ENCODE peak calls at places on chromosome X, in five cellular contexts. X is CD8-positive, alpha-beta T cell; D is upper lobe of right lung; E is GM23248; Q is psoas muscle. H is an unnamed sample.

GRCh38 chrX:3717742-3718420 is 4.4 kb upstream of the PRKX start:
- DNase-seq in X (no peak), D (no peak), E (peak; percentile 12), Q (no peak), H (no peak)

GRCh38 chrX:15336023-15336413 is 695 bp upstream of the PIGA start:
- DNase-seq in X (no peak), D (no peak), E (peak; percentile 77), Q (no peak), H (no peak)

GRCh38 chrX:28901637-28902036 is 314.4 kb downstream of the IL1RAPL1 start:
- DNase-seq in X (no peak), D (no peak), E (no peak), Q (no peak), H (no peak)

GRCh38 chrX:70196961-70197805 is 19.9 kb downstream of the DGAT2L6 start:
- DNase-seq in X (peak; percentile 70), D (no peak), E (peak; percentile 54), Q (no peak), H (peak; percentile 19)

GRCh38 chrX:139642241-139642927 is 65.6 kb downstream of the MCF2 start:
- DNase-seq in X (no peak), D (no peak), E (peak; percentile 6), Q (no peak), H (no peak)

GRCh38 chrX:23548164-23548563 is 119.1 kb upstream of the PRDX4 start:
- DNase-seq in X (no peak), D (no peak), E (peak; percentile 6), Q (no peak), H (no peak)

GRCh38 chrX:30702736-30703135 is 49.5 kb downstream of the GK start:
- DNase-seq in X (no peak), D (no peak), E (peak; percentile 78), Q (no peak), H (no peak)

GRCh38 chrX:151975228-151975593 is 735 bp upstream of the GABRE start:
- DNase-seq in X (no peak), D (no peak), E (no peak), Q (no peak), H (no peak)

GRCh38 chrX:123422875-123423274 is 238.8 kb downstream of the GRIA3 start:
- DNase-seq in X (no peak), D (no peak), E (peak; percentile 60), Q (no peak), H (no peak)

DNA sequence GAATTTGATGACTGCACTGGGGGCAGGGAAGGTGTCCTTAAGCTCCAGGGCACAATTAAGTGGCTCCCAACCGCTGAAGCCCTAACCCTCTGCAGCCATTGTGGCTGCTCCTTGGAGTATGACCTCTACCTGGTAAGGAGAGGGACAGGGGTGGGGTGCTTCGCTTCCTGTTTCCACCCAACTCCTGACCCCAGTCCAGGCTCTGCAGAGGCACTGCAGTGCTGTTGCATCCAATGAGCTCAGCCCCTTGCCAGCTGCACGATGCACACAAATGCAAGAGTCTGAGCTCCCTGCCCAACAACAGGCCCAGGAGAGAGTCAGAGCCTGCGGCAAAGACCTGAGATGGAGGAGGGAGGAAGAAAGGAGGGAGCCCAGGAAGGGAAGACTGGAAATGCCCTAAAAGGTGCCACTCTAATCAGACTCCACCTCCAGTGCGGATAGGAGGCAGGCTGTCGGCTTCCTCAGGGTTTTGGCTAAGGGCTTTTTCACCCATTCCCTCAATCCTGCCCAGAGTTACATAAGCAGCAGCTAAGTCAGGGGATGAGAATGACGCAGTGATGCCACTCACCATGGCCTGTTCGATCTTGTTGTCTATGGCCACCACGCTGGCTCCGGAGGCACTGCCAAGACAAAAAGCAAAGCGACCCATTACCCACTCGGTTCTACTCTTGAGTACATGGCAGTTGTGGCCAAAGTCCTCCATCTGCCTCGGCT is 60.1 kb downstream of the TSC22D3 start:
- DNase-seq in X (no peak), D (no peak), E (peak; percentile 61), Q (no peak), H (no peak)
- H3K4me3 ChIP-seq in X (peak overlapping the region; percentile 91), D (peak overlapping the region; percentile 72), E (peak overlapping the region; percentile 91), Q (peak overlapping the region; percentile 74), H (peak overlapping the region; percentile 77)

GRCh38 chrX:119684916-119685224 is 8.1 kb downstream of the SEPTIN6 start:
- DNase-seq in X (no peak), D (no peak), E (peak; percentile 47), Q (no peak), H (no peak)
- H3K4me1 ChIP-seq in X (peaks cover 73% of the 10 kb centered on the region), D (peaks cover 14% of the 10 kb centered on the region), E (peaks cover 33% of the 10 kb centered on the region), Q (no peaks in the 10 kb centered on the region), H (peaks cover 24% of the 10 kb centered on the region)

DNA sequence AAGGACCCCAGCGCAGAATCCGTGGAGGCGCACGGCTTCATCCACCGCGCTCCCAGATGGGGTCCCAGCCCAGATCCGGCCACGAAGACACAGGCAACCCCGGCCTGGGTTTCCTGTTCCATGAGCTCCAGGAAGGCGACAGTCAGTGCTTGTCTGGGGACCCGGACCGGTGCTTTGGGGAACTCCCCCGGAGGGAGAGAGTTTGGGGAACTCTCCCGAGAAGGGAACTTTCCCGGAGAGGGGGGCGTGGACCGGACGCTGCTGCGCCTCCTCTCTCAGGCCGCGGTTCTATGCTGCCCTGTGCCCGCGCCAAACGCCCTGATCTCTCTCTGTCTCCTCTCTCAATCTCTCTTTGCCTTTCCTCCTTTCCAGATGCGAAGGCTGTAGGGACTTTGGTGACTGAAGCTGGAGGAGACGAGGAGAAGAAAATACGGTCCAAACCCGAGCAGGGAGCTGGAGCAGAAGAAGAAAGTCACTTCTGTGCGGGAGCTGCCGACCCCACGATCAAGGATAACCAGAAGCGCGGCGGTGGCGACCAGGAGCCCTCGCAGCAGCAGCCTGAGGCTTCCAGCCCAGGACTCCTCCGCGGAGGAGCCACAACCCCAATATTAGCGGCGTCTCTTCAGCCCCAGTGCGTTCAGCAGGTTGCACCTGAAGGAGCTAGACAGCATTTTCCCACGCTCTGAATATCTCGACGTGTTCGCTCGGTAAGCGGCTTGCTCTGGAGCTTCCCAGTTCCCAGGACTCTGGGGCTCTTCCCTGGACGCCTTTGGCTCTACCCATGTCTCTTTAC is 47.6 kb upstream of the NKAP start:
- DNase-seq in X (no peak), D (no peak), E (no peak), Q (no peak), H (no peak)
- H3K4me3 ChIP-seq in X (peak overlapping the region; percentile 19), D (peak overlapping the region; percentile 19), E (no peak overlapping the region), Q (peak overlapping the region; percentile 51), H (peak overlapping the region; percentile 39)

GRCh38 chrX:65686246-65686645 is 18.8 kb downstream of the MSN start:
- DNase-seq in X (no peak), D (no peak), E (no peak), Q (no peak), H (no peak)
- H3K4me1 ChIP-seq in X (peaks cover 94% of the 10 kb centered on the region), D (peaks cover 75% of the 10 kb centered on the region), E (peaks cover 50% of the 10 kb centered on the region), Q (peaks cover 36% of the 10 kb centered on the region), H (peaks cover 59% of the 10 kb centered on the region)

DNA sequence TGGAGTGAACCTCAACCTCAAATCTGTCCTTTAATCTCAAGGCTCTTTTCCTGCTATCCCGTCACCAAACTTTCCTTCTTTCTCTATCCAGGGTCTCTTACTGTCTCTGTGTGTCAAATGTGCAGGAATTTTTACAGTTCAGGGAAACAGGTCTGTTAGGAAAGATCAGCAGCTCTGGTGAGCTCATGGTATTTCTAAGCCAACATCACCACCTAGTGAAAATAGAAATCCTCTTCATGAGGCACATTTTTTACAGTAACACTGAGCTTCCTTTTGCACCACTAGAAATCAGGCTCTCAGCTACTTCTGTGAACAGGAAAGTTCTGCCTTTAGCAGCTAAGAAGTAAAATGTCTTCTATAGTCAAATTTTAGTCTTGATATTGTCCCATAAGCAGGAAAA is 39.6 kb downstream of the NUDT11 start:
- DNase-seq in X (no peak), D (no peak), E (peak; percentile 2), Q (no peak), H (no peak)
- H3K4me3 ChIP-seq in X (no peak overlapping the region), D (no peak overlapping the region), E (no peak overlapping the region), Q (no peak overlapping the region), H (no peak overlapping the region)

GRCh38 chrX:40086569-40087335 is 11.0 kb downstream of the BCOR start:
- DNase-seq in X (no peak), D (no peak), E (no peak), Q (no peak), H (no peak)
- H3K4me1 ChIP-seq in X (peaks cover 72% of the 10 kb centered on the region), D (peaks cover 14% of the 10 kb centered on the region), E (peaks cover 7% of the 10 kb centered on the region), Q (peaks cover 37% of the 10 kb centered on the region), H (peaks cover 62% of the 10 kb centered on the region)

GRCh38 chrX:68699960-68700746 is 52.7 kb downstream of the STARD8 start:
- DNase-seq in X (no peak), D (no peak), E (peak; percentile 81), Q (no peak), H (no peak)
- H3K4me3 ChIP-seq in X (no peak overlapping the region), D (no peak overlapping the region), E (no peak overlapping the region), Q (no peak overlapping the region), H (no peak overlapping the region)

GRCh38 chrX:133985164-133986007 is at the start of gene GPC3:
- DNase-seq in X (peak; percentile 55), D (peak; percentile 63), E (no peak), Q (peak; percentile 21), H (peak; percentile 16)

GRCh38 chrX:133987188-133987587 is 1.8 kb upstream of the GPC3 start:
- DNase-seq in X (no peak), D (no peak), E (no peak), Q (no peak), H (no peak)

GRCh38 chrX:133988010-133988409 is 2.6 kb upstream of the GPC3 start:
- DNase-seq in X (no peak), D (no peak), E (no peak), Q (no peak), H (no peak)

GRCh38 chrX:133984857-133985163 is 584 bp downstream of the GPC3 start:
- DNase-seq in X (no peak), D (no peak), E (no peak), Q (no peak), H (no peak)

GRCh38 chrX:133986008-133986683 is 752 bp upstream of the GPC3 start:
- DNase-seq in X (no peak), D (no peak), E (no peak), Q (no peak), H (no peak)
- H3K4me1 ChIP-seq in X (peaks cover 6% of the 10 kb centered on the region), D (no peaks in the 10 kb centered on the region), E (no peaks in the 10 kb centered on the region), Q (no peaks in the 10 kb centered on the region), H (peaks cover 5% of the 10 kb centered on the region)